ENCODE peak calls at places on chromosomes 6 and 20, in eight cellular contexts. P is IMR-90, K is HCT116, B is H1, V is GM12878, J is A549, Y is K562, I is HepG2. D is an unnamed sample.

GRCh38 chr6:46378882-46379405 is 112.3 kb downstream of the RCAN2 start:
- DNase-seq in I (peak; percentile 26), P (no peak), K (no peak), Y (no peak), V (no peak), B (no peak), J (no peak), D (no peak)

GRCh38 chr6:36313628-36313895 is 23.1 kb downstream of the BNIP5 start:
- DNase-seq in K (no peak), V (no peak), Y (no peak), B (no peak), J (no peak), I (no peak), P (no peak), D (no peak)

GRCh38 chr20:19785173-19785799 is 27.2 kb downstream of the RIN2 start:
- DNase-seq in Y (no peak), V (no peak), P (peak; percentile 68), K (no peak), J (peak; percentile 42), B (no peak), I (no peak), D (no peak)

GRCh38 chr6:93177918-93178317 is 241.4 kb downstream of the EPHA7 start:
- DNase-seq in I (no peak), Y (no peak), P (no peak), V (no peak), K (no peak), J (no peak), B (no peak), D (no peak)

GRCh38 chr6:134422426-134423231 is 104.7 kb upstream of the SGK1 start:
- DNase-seq in K (peak; percentile 28), J (peak; percentile 85), B (no peak), Y (peak; percentile 34), V (no peak), P (peak; percentile 100), I (peak; percentile 20), D (no peak)

GRCh38 chr6:25085761-25086160 is 150.0 kb upstream of the RIPOR2 start:
- DNase-seq in B (no peak), Y (no peak), P (no peak), K (no peak), V (no peak), J (no peak), I (no peak), D (no peak)

GRCh38 chr20:48594533-48594932 is 233.3 kb downstream of the PREX1 start:
- DNase-seq in J (no peak), V (no peak), K (no peak), P (no peak), I (no peak), Y (no peak), B (no peak), D (no peak)

GRCh38 chr20:45044084-45044573 is 56.8 kb downstream of the KCNS1 start:
- DNase-seq in B (peak; percentile 13), V (no peak), P (peak; percentile 86), I (peak; percentile 82), Y (peak; percentile 73), J (peak; percentile 75), K (peak; percentile 57), D (peak; percentile 36)

GRCh38 chr6:88780714-88781389 is 182.6 kb downstream of the RNGTT start:
- DNase-seq in V (peak; percentile 63), J (peak; percentile 61), B (peak; percentile 60), P (peak; percentile 70), K (peak; percentile 28), I (peak; percentile 60), Y (peak; percentile 70), D (peak; percentile 31)

GRCh38 chr6:116154887-116155286 is 29.0 kb upstream of the COL10A1 start:
- DNase-seq in J (no peak), P (no peak), V (no peak), I (no peak), Y (no peak), K (no peak), B (no peak), D (no peak)

GRCh38 chr6:74690365-74690764 is 515.5 kb downstream of the COL12A1 start:
- DNase-seq in J (no peak), I (no peak), B (no peak), K (no peak), Y (no peak), V (no peak), P (peak; percentile 36), D (no peak)

GRCh38 chr20:5191829-5192569 is 65.2 kb downstream of the CDS2 start:
- DNase-seq in B (no peak), P (peak; percentile 83), Y (peak; percentile 63), I (peak; percentile 90), K (peak; percentile 51), J (peak; percentile 81), V (peak; percentile 61), D (peak; percentile 74)

GRCh38 chr6:80457044-80457933 is 350.8 kb downstream of the BCKDHB start:
- DNase-seq in Y (no peak), I (no peak), K (peak; percentile 38), J (peak; percentile 40), B (no peak), V (no peak), P (peak; percentile 98), D (no peak)

GRCh38 chr20:41466836-41467619 is 100.4 kb upstream of the EMILIN3 start:
- DNase-seq in P (no peak), V (no peak), K (no peak), J (no peak), Y (peak; percentile 12), B (no peak), I (no peak), D (no peak)

GRCh38 chr6:158374020-158374419 is 61.8 kb downstream of the TULP4 start:
- DNase-seq in P (peak; percentile 18), J (no peak), Y (no peak), V (no peak), K (no peak), I (no peak), B (no peak), D (no peak)

GRCh38 chr6:158373209-158373608 is 60.9 kb downstream of the TULP4 start:
- DNase-seq in J (no peak), P (no peak), K (no peak), Y (no peak), B (no peak), I (no peak), V (no peak), D (no peak)

GRCh38 chr6:158377866-158378265 is 65.6 kb downstream of the TULP4 start:
- DNase-seq in K (no peak), P (peak; percentile 77), V (no peak), I (no peak), Y (no peak), J (no peak), B (no peak), D (no peak)

GRCh38 chr6:158379336-158379735 is 67.1 kb downstream of the TULP4 start:
- DNase-seq in I (no peak), V (no peak), K (no peak), P (no peak), J (no peak), B (no peak), Y (no peak), D (no peak)

DNA sequence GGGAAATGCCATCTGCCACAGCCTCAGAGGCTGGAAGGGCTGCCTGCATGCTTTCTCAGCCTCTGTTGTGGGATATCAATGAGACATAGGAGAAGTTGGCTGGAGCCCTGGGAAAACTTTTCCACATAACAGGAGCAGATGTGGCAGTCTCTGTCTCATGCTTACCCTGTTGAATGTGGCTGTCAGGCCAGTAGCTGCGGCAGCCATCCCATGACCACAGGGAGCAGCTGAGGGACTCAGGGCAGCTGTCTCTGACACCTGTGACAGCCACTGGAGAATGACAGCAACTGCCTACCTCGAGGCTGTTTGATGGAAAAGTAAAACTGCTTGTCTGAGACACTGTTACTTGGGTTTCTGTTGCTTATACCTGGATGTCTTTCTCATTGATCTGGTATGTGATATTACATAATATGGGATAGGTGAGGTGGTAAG is 64.4 kb downstream of the TULP4 start:
- DNase-seq in Y (no peak), V (no peak), B (no peak), K (no peak), I (no peak), P (peak; percentile 89), J (no peak), D (no peak)
- TF ChIP-seq RAD21 in Y (no peak), V (no peak), B (no peak), K (no peak), I (no peak), P (no peak), J (no peak), D (no peak)

GRCh38 chr6:13638626-13639025 is 23.5 kb downstream of the NOL7 start:
- DNase-seq in Y (no peak), P (no peak), I (no peak), V (no peak), J (no peak), B (no peak), K (no peak), D (no peak)
- TF ChIP-seq RAD21 in Y (no peak), P (no peak), I (no peak), V (no peak), J (no peak), B (no peak), K (no peak), D (no peak)

GRCh38 chr20:33859157-33859695 is 48.1 kb downstream of the CHMP4B start:
- DNase-seq in V (no peak), B (no peak), I (peak; percentile 37), Y (no peak), K (no peak), P (no peak), J (peak; percentile 39), D (no peak)
- TF ChIP-seq RAD21 in V (no peak), B (no peak), I (no peak), Y (no peak), K (no peak), P (no peak), J (no peak), D (no peak)

GRCh38 chr6:20182069-20182468 is 30.2 kb downstream of the MBOAT1 start:
- DNase-seq in B (no peak), I (no peak), Y (no peak), P (no peak), V (no peak), K (no peak), J (no peak), D (no peak)

GRCh38 chr6:20180935-20181334 is 31.3 kb downstream of the MBOAT1 start:
- DNase-seq in K (no peak), P (no peak), V (no peak), Y (no peak), I (no peak), B (no peak), J (no peak), D (no peak)

GRCh38 chr6:20178327-20178726 is 33.9 kb downstream of the MBOAT1 start:
- DNase-seq in B (no peak), K (no peak), P (no peak), I (no peak), Y (no peak), J (no peak), V (no peak), D (no peak)

GRCh38 chr6:20186981-20187380 is 25.3 kb downstream of the MBOAT1 start:
- DNase-seq in J (no peak), B (no peak), P (no peak), K (no peak), Y (no peak), I (no peak), V (no peak), D (no peak)

DNA sequence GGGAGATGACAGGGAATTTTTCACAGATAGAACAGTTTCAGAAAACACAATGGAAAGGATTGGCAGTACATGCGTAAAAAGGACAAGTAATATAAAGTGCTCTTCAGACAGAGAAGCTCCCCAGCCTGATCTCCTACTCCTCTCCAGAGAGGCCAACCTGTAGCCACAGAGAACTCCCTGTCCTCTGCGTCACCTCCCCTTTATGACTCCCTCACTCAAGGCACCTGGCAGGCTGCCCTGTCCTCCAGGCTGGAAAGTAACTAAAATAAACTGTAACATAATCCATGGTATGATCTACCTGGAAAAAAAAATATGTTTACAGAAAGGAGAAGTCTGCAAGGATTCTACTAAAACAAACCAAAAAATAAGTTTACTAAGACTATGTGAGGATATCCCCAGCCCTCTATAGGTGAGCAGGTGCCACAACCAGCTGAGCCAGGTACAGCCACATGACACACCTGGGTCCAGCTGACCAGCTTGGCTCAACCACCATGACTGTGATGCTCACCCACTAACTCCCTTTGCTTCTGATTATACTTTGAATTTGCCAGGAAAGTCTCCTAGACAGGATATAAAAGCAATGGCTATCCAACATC is 29.2 kb downstream of the MBOAT1 start:
- DNase-seq in J (no peak), K (no peak), P (peak; percentile 18), V (no peak), B (no peak), I (no peak), Y (no peak), D (no peak)
- TF ChIP-seq RAD21 in J (no peak), K (no peak), P (no peak), V (no peak), B (no peak), I (no peak), Y (no peak), D (no peak)